ENCODE peak calls at places on chromosomes 3 and 15, in nine cellular contexts. P, I, G, Q, L, V, U, C and H are unnamed samples.

GRCh38 chr3:14131134-14131533 is 6.3 kb downstream of the TMEM43 start:
- DNase-seq in V (no peak), I (no peak), G (no peak), L (no peak), Q (no peak), U (no peak), P (no peak), C (no peak), H (no peak)

GRCh38 chr15:63504979-63505841 is 817 bp downstream of the USP3 start:
- DNase-seq in G (peak), V (peak), P (no peak), Q (peak), U (no peak), L (peak), I (peak), C (no peak), H (no peak)

GRCh38 chr3:65582012-65582717 is 456.6 kb downstream of the MAGI1 start:
- DNase-seq in L (no peak), I (no peak), P (no peak), Q (no peak), U (no peak), G (no peak), C (no peak), V (peak), H (no peak)

GRCh38 chr3:130442284-130442683 is 74.7 kb upstream of the COL6A6 start:
- DNase-seq in C (no peak), I (no peak), P (no peak), V (no peak), L (no peak), G (no peak), Q (no peak), U (no peak), H (no peak)

GRCh38 chr3:45693941-45694521 is 4.8 kb downstream of the SACM1L start:
- DNase-seq in U (no peak), C (no peak), P (no peak), V (no peak), Q (no peak), I (no peak), G (no peak), L (no peak), H (peak)

GRCh38 chr3:173916799-173917198 is 519.3 kb downstream of the NLGN1 start:
- DNase-seq in U (no peak), G (no peak), C (no peak), I (no peak), P (no peak), Q (no peak), L (no peak), V (no peak), H (no peak)

GRCh38 chr3:181623924-181624694 is 87.6 kb upstream of the SOX2 start:
- DNase-seq in L (no peak), C (peak), Q (peak), G (peak), V (no peak), P (no peak), I (no peak), U (peak), H (no peak)

GRCh38 chr15:72339777-72340177 is 19.8 kb upstream of the CELF6 start:
- DNase-seq in U (no peak), L (no peak), G (no peak), V (peak), P (no peak), Q (peak), I (peak), C (peak), H (no peak)

GRCh38 chr3:182711261-182711683 is 82.0 kb upstream of the ATP11B start:
- DNase-seq in U (no peak), V (no peak), G (no peak), P (no peak), I (no peak), L (no peak), Q (no peak), C (no peak), H (no peak)

GRCh38 chr15:69544349-69545113 is 91.9 kb downstream of the RPLP1 start:
- DNase-seq in Q (no peak), P (no peak), U (no peak), L (no peak), V (no peak), G (no peak), I (no peak), C (no peak), H (no peak)

GRCh38 chr3:59482001-59482400 is 432.2 kb upstream of the CFAP20DC start:
- DNase-seq in G (no peak), L (no peak), I (no peak), Q (no peak), P (no peak), C (peak), U (no peak), V (no peak), H (no peak)

GRCh38 chr3:114218578-114219185 is 18.7 kb downstream of the ZNF80 start:
- DNase-seq in L (no peak), C (no peak), I (no peak), P (no peak), U (no peak), Q (no peak), V (no peak), G (no peak), H (no peak)

GRCh38 chr15:66765478-66766281 is 63.6 kb downstream of the SMAD6 start:
- DNase-seq in Q (no peak), L (peak), G (no peak), V (peak), C (peak), U (no peak), P (peak), I (no peak), H (peak)

GRCh38 chr3:122893282-122893681 is 98.4 kb downstream of the SLC49A4 start:
- DNase-seq in V (no peak), P (no peak), U (no peak), I (no peak), G (no peak), Q (peak), C (peak), L (no peak), H (peak)

GRCh38 chr3:79203144-79203519 is 564.7 kb downstream of the ROBO1 start:
- DNase-seq in G (no peak), U (no peak), Q (no peak), I (no peak), V (no peak), C (no peak), L (no peak), P (no peak), H (no peak)

GRCh38 chr15:98485451-98485850 is 162.9 kb upstream of the IGF1R start:
- DNase-seq in V (no peak), L (no peak), G (no peak), P (no peak), U (no peak), I (no peak), C (no peak), Q (no peak), H (no peak)

GRCh38 chr15:98561169-98561941 is 87.0 kb upstream of the IGF1R start:
- DNase-seq in P (no peak), G (no peak), Q (no peak), L (no peak), I (no peak), U (no peak), V (no peak), C (no peak), H (no peak)

GRCh38 chr3:154428369-154429206 is 1.4 kb downstream of the GPR149 start:
- DNase-seq in P (no peak), U (peak), Q (no peak), V (no peak), I (peak), C (no peak), L (no peak), G (peak), H (no peak)

DNA sequence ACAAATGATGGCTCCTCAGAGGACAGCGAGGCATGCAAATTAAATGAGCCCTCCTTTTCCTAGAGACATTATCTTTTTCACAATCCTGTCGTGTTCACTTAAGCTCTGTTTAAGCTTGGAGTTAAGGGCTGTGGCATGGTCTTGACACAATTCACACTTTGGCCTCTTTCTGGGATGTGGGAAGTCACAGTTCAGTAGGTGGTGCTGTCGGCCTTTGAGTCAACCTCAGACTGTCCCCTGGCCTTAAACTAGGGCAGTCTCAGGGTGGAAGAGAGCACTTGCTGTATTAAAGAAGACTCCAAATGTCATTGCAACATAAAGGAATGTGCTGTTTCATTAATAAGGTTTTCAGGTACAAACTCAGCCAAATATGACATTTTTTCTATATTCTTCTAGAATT is 351.0 kb downstream of the MCTP2 start:
- DNase-seq in U (no peak), Q (no peak), V (no peak), L (no peak), G (peak), I (peak), C (no peak), P (no peak), H (peak)
- TF ChIP-seq CTCF in U (peak), Q (no peak), V (no peak), L (no peak), G (peak), I (no peak), C (peak), P (peak), H (peak)

GRCh38 chr3:135075157-135075556 is 280.1 kb downstream of the EPHB1 start:
- DNase-seq in Q (no peak), C (no peak), V (no peak), U (no peak), L (no peak), P (no peak), G (no peak), I (no peak), H (no peak)

GRCh38 chr3:135077186-135077585 is 282.1 kb downstream of the EPHB1 start:
- DNase-seq in G (no peak), L (no peak), C (no peak), P (no peak), Q (no peak), U (no peak), I (no peak), V (no peak), H (no peak)

GRCh38 chr3:135081451-135082434 is 286.7 kb downstream of the EPHB1 start:
- DNase-seq in L (no peak), G (no peak), Q (no peak), P (no peak), V (no peak), U (no peak), I (peak), C (no peak), H (no peak)

GRCh38 chr3:135082706-135083105 is 287.6 kb downstream of the EPHB1 start:
- DNase-seq in P (no peak), L (no peak), I (no peak), G (no peak), Q (no peak), U (no peak), V (no peak), C (no peak), H (no peak)

GRCh38 chr3:135078283-135078682 is 283.2 kb downstream of the EPHB1 start:
- DNase-seq in I (no peak), C (no peak), P (no peak), V (no peak), U (no peak), Q (no peak), G (no peak), L (no peak), H (no peak)
- TF ChIP-seq CTCF in I (no peak), C (no peak), P (no peak), V (no peak), U (no peak), Q (no peak), G (no peak), L (no peak), H (no peak)

DNA sequence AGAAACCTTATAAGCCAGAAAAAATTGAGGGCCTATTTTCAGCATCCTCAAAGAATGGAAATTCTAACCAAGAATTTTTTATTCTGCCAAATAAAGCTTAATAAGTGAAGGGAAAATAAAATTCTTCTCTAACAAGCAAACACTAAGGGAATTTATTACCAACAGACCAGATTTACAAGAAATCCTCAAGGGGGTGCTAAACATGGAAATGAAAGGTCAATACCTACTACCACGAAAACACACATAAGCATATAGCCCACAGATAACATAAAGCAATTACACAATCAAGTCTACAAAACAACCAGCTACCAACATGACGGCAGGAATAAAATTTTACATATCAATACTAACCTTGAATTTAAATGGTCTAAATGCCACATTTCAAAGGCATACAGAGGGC is 883.5 kb downstream of the SI start:
- DNase-seq in U (no peak), Q (no peak), L (no peak), G (no peak), I (no peak), C (no peak), P (no peak), V (no peak), H (no peak)
- TF ChIP-seq CTCF in U (no peak), Q (no peak), L (no peak), G (no peak), I (peak), C (no peak), P (no peak), V (no peak), H (no peak)

GRCh38 chr3:31161889-31162288 is 267.4 kb upstream of the GADL1 start:
- DNase-seq in Q (peak), U (no peak), G (no peak), P (no peak), I (no peak), C (no peak), L (no peak), V (no peak), H (no peak)

GRCh38 chr3:31159331-31160039 is 265.0 kb upstream of the GADL1 start:
- DNase-seq in L (no peak), I (no peak), U (no peak), V (no peak), C (no peak), P (no peak), G (no peak), Q (no peak), H (no peak)

GRCh38 chr3:31157893-31158620 is 263.6 kb upstream of the GADL1 start:
- DNase-seq in P (no peak), U (no peak), L (no peak), Q (no peak), V (peak), I (no peak), C (no peak), G (peak), H (no peak)

GRCh38 chr3:31157028-31157694 is 262.7 kb upstream of the GADL1 start:
- DNase-seq in I (no peak), U (no peak), Q (no peak), C (no peak), L (no peak), G (no peak), V (no peak), P (no peak), H (no peak)
- TF ChIP-seq CTCF in I (no peak), U (peak), Q (no peak), C (no peak), L (no peak), G (no peak), V (no peak), P (no peak), H (no peak)

DNA sequence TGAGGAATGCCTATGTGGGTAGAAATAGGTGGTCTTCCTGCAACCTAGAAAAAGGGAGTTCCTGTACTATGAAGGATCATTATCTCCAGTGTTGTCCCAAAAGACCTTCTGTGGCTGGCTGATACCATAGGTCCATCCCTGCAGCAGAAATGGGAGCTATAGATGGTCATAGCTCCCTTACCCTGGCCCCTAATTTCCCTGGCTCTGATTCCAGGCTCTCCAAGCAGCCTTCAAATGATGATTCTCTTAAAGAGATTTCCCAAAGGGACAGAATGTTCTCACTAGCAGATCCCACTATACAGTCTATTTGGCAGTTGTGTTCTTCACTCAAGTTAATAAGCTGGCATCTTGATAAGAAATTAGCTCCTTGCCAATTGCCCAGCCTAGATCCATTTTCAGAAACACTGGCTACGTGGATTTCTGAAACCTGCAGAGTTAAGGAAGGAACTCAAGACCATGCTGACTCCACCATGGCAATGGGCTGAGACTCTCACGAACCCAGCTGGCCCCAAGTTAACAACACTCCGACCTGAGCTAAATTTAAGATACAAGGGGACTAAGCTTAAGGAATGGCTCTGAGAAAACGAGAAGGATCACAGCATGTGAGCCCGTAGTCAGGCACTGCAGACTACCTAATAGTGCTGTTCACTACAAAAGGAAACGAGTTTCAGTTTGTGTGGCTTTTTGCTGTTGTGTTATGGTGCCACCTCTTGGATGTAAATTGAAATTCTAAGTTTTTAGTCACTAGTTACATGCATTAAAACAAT is 11.4 kb downstream of the C15orf40 start:
- DNase-seq in P (no peak), L (no peak), C (no peak), G (peak), V (peak), Q (peak), U (no peak), I (no peak), H (peak)
- TF ChIP-seq CTCF in P (peak), L (peak), C (peak), G (peak), V (peak), Q (peak), U (peak), I (no peak), H (no peak)

DNA sequence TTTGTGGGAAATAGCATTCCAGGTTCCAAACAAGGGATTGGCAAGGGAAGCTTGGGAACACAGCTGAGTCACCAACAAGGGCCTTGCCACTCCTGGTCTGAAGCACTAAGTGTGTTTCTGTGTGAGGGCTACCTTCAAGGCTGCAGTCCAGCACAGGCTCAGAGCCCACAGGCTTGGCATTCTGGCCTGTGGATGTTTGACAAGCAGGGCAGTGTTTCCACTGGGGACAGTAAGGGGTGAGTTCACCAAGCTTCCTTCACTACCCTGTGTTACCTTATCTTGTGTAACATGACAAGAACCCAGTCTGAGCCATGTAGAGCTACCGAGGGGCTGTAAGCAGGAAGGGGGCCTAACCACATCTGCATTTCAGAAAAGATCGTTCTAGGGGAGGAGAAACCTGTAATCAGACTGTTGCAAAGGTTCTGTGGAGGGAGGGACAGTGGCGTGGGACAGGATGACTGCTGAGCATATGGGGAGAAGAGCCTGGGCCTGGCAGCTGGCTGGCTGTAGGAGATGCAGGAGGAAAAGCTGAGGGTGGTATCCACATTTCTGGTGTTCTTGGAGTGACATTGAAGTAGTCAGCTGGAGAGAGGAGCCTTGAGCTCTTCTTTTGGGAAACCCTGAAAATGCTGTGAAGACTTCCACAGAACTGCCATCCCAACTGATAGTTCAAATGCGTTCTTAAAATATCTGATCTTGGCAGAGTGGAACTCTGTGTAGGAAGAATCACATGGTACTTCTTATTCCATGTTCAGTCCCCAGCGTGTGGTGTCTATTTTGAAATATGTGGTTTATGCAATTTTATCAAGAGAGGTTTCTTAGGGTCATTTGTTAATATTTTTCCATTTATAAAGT is 61.3 kb downstream of the CTDSPL start:
- DNase-seq in P (no peak), L (peak), V (peak), C (no peak), G (no peak), I (no peak), U (no peak), Q (peak), H (no peak)
- TF ChIP-seq CTCF in P (no peak), L (no peak), V (no peak), C (no peak), G (no peak), I (no peak), U (no peak), Q (no peak), H (no peak)

DNA sequence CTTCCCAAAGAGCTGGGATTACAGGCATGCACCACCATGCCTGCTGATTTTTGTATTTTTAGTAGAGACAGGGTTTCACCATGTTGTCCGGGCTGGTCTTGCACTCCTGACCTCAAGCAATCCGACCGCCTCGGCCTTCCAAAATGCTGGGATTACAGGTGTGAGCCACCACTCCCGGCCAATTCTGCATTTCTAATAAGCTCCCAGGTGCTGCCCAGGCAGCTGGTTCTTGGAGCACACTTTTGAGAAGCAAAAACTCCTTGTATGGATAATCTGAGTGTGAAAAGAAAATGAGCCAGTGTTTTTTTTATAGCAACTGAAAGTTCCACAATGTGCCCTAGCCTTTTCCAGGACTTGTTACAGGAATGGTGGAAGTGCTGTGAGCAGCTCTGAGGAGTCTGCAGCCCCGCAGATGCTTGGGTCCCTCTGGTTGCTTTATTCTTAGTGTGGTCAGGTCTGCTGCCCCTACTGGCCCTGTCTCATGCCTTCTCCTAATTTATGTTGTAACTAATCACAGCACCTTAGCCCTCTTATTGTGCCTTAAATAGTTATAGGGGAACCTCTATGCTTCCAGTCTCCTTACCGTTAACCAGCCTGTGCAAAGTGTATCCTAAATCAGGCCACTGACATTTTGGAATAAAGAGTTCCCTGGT is 13.5 kb upstream of the KCNAB1 start:
- DNase-seq in Q (no peak), L (no peak), U (no peak), V (no peak), I (no peak), G (peak), P (no peak), C (no peak), H (no peak)
- TF ChIP-seq CTCF in Q (no peak), L (no peak), U (no peak), V (no peak), I (no peak), G (peak), P (no peak), C (peak), H (no peak)

GRCh38 chr3:146899171-146899570 is 294.0 kb upstream of the PLSCR5 start:
- DNase-seq in L (no peak), P (no peak), C (no peak), G (no peak), U (no peak), V (no peak), Q (no peak), I (no peak), H (no peak)

GRCh38 chr3:146903927-146904326 is 298.8 kb upstream of the PLSCR5 start:
- DNase-seq in C (no peak), U (no peak), P (no peak), G (no peak), L (no peak), Q (no peak), I (no peak), V (no peak), H (no peak)
- TF ChIP-seq CTCF in C (no peak), U (no peak), P (no peak), G (no peak), L (no peak), Q (no peak), I (no peak), V (no peak), H (no peak)